ENCODE peak calls at places on chromosomes 4 and X, in seven cellular contexts. One of them, this sample, is unnamed.

GRCh38 chr4:52657317-52657629 is 1.8 kb downstream of the USP46 start:
- DNase-seq in uterus: peak
- DNase-seq in right lobe of liver: no peak
- DNase-seq in body of pancreas: no peak
- DNase-seq in stomach: no peak
- DNase-seq in A549: no peak
- DNase-seq in ovary: no peak
- DNase-seq in this sample: no peak

GRCh38 chrX:123339201-123339905 is 155.3 kb downstream of the GRIA3 start:
- DNase-seq in right lobe of liver: no peak
- DNase-seq in uterus: no peak
- DNase-seq in ovary: no peak
- DNase-seq in A549: peak
- DNase-seq in stomach: no peak
- DNase-seq in body of pancreas: no peak
- DNase-seq in this sample: no peak

GRCh38 chr4:15765910-15766703 is 12.0 kb upstream of the CD38 start:
- DNase-seq in A549: no peak
- DNase-seq in uterus: no peak
- DNase-seq in stomach: no peak
- DNase-seq in right lobe of liver: no peak
- DNase-seq in body of pancreas: no peak
- DNase-seq in ovary: no peak
- DNase-seq in this sample: no peak

GRCh38 chrX:108590496-108590895 is 145.9 kb downstream of the IRS4 start:
- DNase-seq in body of pancreas: no peak
- DNase-seq in uterus: no peak
- DNase-seq in A549: no peak
- DNase-seq in right lobe of liver: no peak
- DNase-seq in ovary: no peak
- DNase-seq in stomach: no peak
- DNase-seq in this sample: no peak

GRCh38 chr4:149443537-149443936 is 372.1 kb downstream of the IQCM start:
- DNase-seq in A549: no peak
- DNase-seq in stomach: no peak
- DNase-seq in body of pancreas: no peak
- DNase-seq in uterus: no peak
- DNase-seq in right lobe of liver: no peak
- DNase-seq in ovary: no peak
- DNase-seq in this sample: no peak

GRCh38 chrX:16484338-16484737 is 165.6 kb upstream of the S100G start:
- DNase-seq in ovary: no peak
- DNase-seq in A549: peak
- DNase-seq in right lobe of liver: no peak
- DNase-seq in uterus: no peak
- DNase-seq in stomach: no peak
- DNase-seq in body of pancreas: no peak
- DNase-seq in this sample: peak

GRCh38 chr4:41657561-41657960 is 91.0 kb downstream of the PHOX2B start:
- DNase-seq in ovary: no peak
- DNase-seq in stomach: no peak
- DNase-seq in right lobe of liver: no peak
- DNase-seq in body of pancreas: no peak
- DNase-seq in uterus: no peak
- DNase-seq in A549: no peak
- DNase-seq in this sample: no peak

GRCh38 chr4:74000301-74000700 is 1.8 kb upstream of the CXCL5 start:
- DNase-seq in A549: no peak
- DNase-seq in body of pancreas: no peak
- DNase-seq in stomach: no peak
- DNase-seq in right lobe of liver: no peak
- DNase-seq in ovary: no peak
- DNase-seq in uterus: no peak
- DNase-seq in this sample: no peak

GRCh38 chr4:153471691-153472080 is 5.5 kb downstream of the TMEM131L start:
- DNase-seq in uterus: no peak
- DNase-seq in stomach: no peak
- DNase-seq in right lobe of liver: no peak
- DNase-seq in A549: no peak
- DNase-seq in ovary: no peak
- DNase-seq in body of pancreas: no peak
- DNase-seq in this sample: no peak

GRCh38 chrX:22314211-22314610 is 41.5 kb downstream of the CBLL2 start:
- DNase-seq in right lobe of liver: no peak
- DNase-seq in A549: no peak
- DNase-seq in body of pancreas: no peak
- DNase-seq in stomach: no peak
- DNase-seq in uterus: no peak
- DNase-seq in ovary: no peak
- DNase-seq in this sample: no peak

GRCh38 chr4:156362581-156362980 is 408.9 kb upstream of the CTSO start:
- DNase-seq in A549: no peak
- DNase-seq in stomach: no peak
- DNase-seq in body of pancreas: no peak
- DNase-seq in uterus: no peak
- DNase-seq in right lobe of liver: no peak
- DNase-seq in ovary: no peak
- DNase-seq in this sample: no peak

GRCh38 chr4:40238700-40239548 is 42.1 kb downstream of the RHOH start:
- DNase-seq in uterus: no peak
- DNase-seq in ovary: no peak
- DNase-seq in stomach: no peak
- DNase-seq in A549: peak
- DNase-seq in right lobe of liver: no peak
- DNase-seq in body of pancreas: no peak
- DNase-seq in this sample: no peak

GRCh38 chr4:176210101-176210500 is 14.7 kb upstream of the SPATA4 start:
- DNase-seq in ovary: no peak
- DNase-seq in right lobe of liver: no peak
- DNase-seq in body of pancreas: no peak
- DNase-seq in uterus: no peak
- DNase-seq in stomach: no peak
- DNase-seq in A549: no peak
- DNase-seq in this sample: no peak

GRCh38 chr4:176205299-176205698 is 9.9 kb upstream of the SPATA4 start:
- DNase-seq in stomach: no peak
- DNase-seq in body of pancreas: no peak
- DNase-seq in uterus: no peak
- DNase-seq in right lobe of liver: no peak
- DNase-seq in A549: no peak
- DNase-seq in ovary: no peak
- DNase-seq in this sample: no peak

GRCh38 chr4:176207839-176208238 is 12.5 kb upstream of the SPATA4 start:
- DNase-seq in A549: no peak
- DNase-seq in stomach: no peak
- DNase-seq in body of pancreas: no peak
- DNase-seq in right lobe of liver: no peak
- DNase-seq in uterus: no peak
- DNase-seq in ovary: no peak
- DNase-seq in this sample: no peak

GRCh38 chr4:176210579-176211296 is 15.4 kb upstream of the SPATA4 start:
- DNase-seq in right lobe of liver: no peak
- DNase-seq in body of pancreas: no peak
- DNase-seq in stomach: no peak
- DNase-seq in ovary: no peak
- DNase-seq in A549: no peak
- DNase-seq in uterus: no peak
- DNase-seq in this sample: no peak

DNA sequence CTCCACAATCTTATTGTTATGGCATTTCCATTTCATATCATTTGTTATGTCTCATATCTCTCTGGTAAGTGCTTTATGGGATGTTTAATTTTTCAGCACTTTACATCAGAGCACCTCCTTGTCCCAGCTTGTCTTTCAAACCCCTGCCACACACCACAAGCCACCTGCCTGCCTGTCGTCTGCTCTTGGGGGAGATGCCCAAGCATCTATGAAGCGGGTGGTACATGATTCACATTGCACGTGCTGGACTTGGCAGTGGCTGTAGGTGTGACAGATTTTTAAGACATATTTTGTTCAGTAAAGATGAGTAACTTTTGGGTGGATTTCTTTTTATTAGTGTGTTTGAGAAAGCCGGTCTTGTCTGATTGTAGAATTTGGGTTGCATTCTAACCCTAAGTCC is 14.2 kb upstream of the SPATA4 start:
- DNase-seq in right lobe of liver: no peak
- DNase-seq in stomach: no peak
- DNase-seq in body of pancreas: no peak
- DNase-seq in uterus: no peak
- DNase-seq in ovary: no peak
- DNase-seq in A549: no peak
- DNase-seq in this sample: no peak
- TF ChIP-seq CTCF in right lobe of liver: no peak
- TF ChIP-seq CTCF in stomach: no peak
- TF ChIP-seq CTCF in body of pancreas: no peak
- TF ChIP-seq CTCF in uterus: no peak
- TF ChIP-seq CTCF in ovary: no peak
- TF ChIP-seq CTCF in A549: no peak
- TF ChIP-seq CTCF in this sample: no peak

GRCh38 chrX:136049608-136050007 is 64.4 kb downstream of the SLC9A6 start:
- DNase-seq in A549: no peak
- DNase-seq in stomach: no peak
- DNase-seq in body of pancreas: no peak
- DNase-seq in ovary: no peak
- DNase-seq in uterus: no peak
- DNase-seq in right lobe of liver: no peak
- DNase-seq in this sample: no peak

GRCh38 chrX:136046295-136046894 is 61.2 kb downstream of the SLC9A6 start:
- DNase-seq in stomach: no peak
- DNase-seq in ovary: no peak
- DNase-seq in right lobe of liver: no peak
- DNase-seq in body of pancreas: no peak
- DNase-seq in A549: no peak
- DNase-seq in uterus: no peak
- DNase-seq in this sample: no peak

GRCh38 chrX:136048446-136048845 is 63.2 kb downstream of the SLC9A6 start:
- DNase-seq in ovary: no peak
- DNase-seq in stomach: no peak
- DNase-seq in right lobe of liver: no peak
- DNase-seq in A549: no peak
- DNase-seq in body of pancreas: no peak
- DNase-seq in uterus: no peak
- DNase-seq in this sample: no peak

GRCh38 chrX:136047001-136047642 is 61.9 kb downstream of the SLC9A6 start:
- DNase-seq in A549: no peak
- DNase-seq in uterus: no peak
- DNase-seq in ovary: no peak
- DNase-seq in right lobe of liver: no peak
- DNase-seq in body of pancreas: no peak
- DNase-seq in stomach: no peak
- DNase-seq in this sample: no peak

DNA sequence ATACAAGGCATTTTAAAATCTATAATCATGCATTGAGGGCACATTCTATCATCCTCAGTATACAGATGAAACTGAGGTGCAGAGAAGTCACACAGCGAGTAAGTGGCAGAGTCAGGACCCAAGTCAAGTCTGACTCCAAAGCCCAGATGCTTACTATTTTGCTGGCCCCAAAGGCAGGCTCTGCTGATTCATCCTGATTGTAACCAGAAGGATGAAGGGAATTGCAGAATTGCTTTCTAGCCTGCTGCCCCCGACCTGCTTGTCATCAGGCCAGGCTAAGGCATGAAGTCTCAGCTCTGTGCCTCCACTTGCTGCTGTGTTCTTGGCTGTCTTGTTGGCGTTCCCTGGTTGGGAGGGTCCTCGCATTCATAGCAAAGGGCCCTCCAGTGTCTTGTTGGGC is 62.7 kb downstream of the SLC9A6 start:
- DNase-seq in A549: no peak
- DNase-seq in ovary: no peak
- DNase-seq in body of pancreas: no peak
- DNase-seq in right lobe of liver: no peak
- DNase-seq in uterus: no peak
- DNase-seq in stomach: no peak
- DNase-seq in this sample: no peak
- H3K27ac ChIP-seq in A549: no peak
- H3K27ac ChIP-seq in ovary: no peak
- H3K27ac ChIP-seq in body of pancreas: no peak
- H3K27ac ChIP-seq in right lobe of liver: no peak
- H3K27ac ChIP-seq in uterus: peak
- H3K27ac ChIP-seq in stomach: no peak
- H3K27ac ChIP-seq in this sample: no peak

DNA sequence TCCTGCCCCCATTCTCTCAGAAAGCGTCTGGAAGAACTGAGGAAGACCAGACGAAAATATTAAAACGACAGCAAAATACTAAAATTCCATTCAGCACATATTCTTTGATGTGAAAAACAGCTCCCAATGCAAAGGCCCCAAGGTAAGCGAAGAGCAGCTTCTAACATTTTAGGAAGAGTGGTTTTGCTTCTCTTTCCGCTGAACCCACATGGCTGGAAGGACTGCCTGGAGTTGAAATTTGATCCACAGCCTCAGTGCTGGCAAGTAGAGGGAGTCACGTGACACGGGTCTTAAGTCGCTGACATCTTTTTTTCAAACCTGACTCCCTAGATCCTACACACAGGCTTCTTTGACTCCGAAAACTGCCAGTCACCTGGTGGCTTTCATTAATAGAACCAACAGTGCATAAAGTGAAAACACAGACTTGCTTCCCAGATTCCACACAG is at the start of gene FAM13A:
- DNase-seq in stomach: peak
- DNase-seq in A549: peak
- DNase-seq in body of pancreas: peak
- DNase-seq in ovary: peak
- DNase-seq in uterus: peak
- DNase-seq in right lobe of liver: peak
- DNase-seq in this sample: peak
- TF ChIP-seq POLR2A in stomach: no peak
- TF ChIP-seq POLR2A in A549: peak
- TF ChIP-seq POLR2A in body of pancreas: peak
- TF ChIP-seq POLR2A in ovary: no peak
- TF ChIP-seq POLR2A in uterus: peak
- TF ChIP-seq POLR2A in right lobe of liver: no peak
- TF ChIP-seq POLR2A in this sample: no peak

GRCh38 chr4:184487503-184487902 is 13.2 kb upstream of the IRF2 start:
- DNase-seq in uterus: no peak
- DNase-seq in body of pancreas: no peak
- DNase-seq in ovary: no peak
- DNase-seq in stomach: no peak
- DNase-seq in A549: no peak
- DNase-seq in right lobe of liver: no peak
- DNase-seq in this sample: no peak
- TF ChIP-seq CTCF in uterus: no peak
- TF ChIP-seq CTCF in body of pancreas: no peak
- TF ChIP-seq CTCF in ovary: no peak
- TF ChIP-seq CTCF in stomach: no peak
- TF ChIP-seq CTCF in A549: no peak
- TF ChIP-seq CTCF in right lobe of liver: no peak
- TF ChIP-seq CTCF in this sample: no peak